ENCODE peak calls at places on chromosome 17, in six cellular contexts. T is G401, Y is anterior cingulate cortex, G is amygdala, D is ELF-1, P is MV-4-11. C is an unnamed sample.

GRCh38 chr17:16470302-16470701 is 21.7 kb downstream of the LRRC75A start:
- DNase-seq in Y (no peak), P (no peak), T (peak), D (no peak), G (no peak), C (no peak)

GRCh38 chr17:3843935-3844516 is 2.0 kb downstream of the NCBP3 start:
- DNase-seq in P (no peak), Y (no peak), D (peak), G (no peak), T (peak), C (no peak)

GRCh38 chr17:49525831-49526741 is 31.0 kb downstream of the NGFR start:
- DNase-seq in T (peak), P (no peak), G (no peak), Y (no peak), D (no peak), C (no peak)

GRCh38 chr17:57954421-57955182 is 610 bp downstream of the CUEDC1 start:
- DNase-seq in Y (no peak), D (peak), G (no peak), T (peak), P (no peak), C (no peak)

GRCh38 chr17:78806451-78806850 is 24.4 kb upstream of the CYTH1 start:
- DNase-seq in D (no peak), P (no peak), T (no peak), G (no peak), Y (no peak), C (no peak)

GRCh38 chr17:77304051-77304745 is 163.4 kb downstream of the SEC14L1 start:
- DNase-seq in P (no peak), D (no peak), Y (no peak), T (no peak), G (no peak), C (no peak)

GRCh38 chr17:42779942-42780815 is at the start of gene WNK4:
- DNase-seq in P (no peak), T (no peak), Y (no peak), D (peak), G (no peak), C (no peak)

GRCh38 chr17:82931696-82932060 is 91.9 kb upstream of the ZNF750 start:
- DNase-seq in T (peak), D (no peak), G (no peak), P (peak), Y (peak), C (no peak)

GRCh38 chr17:3744032-3744431 is 20.3 kb downstream of the HASPIN start:
- DNase-seq in T (no peak), Y (no peak), D (no peak), G (no peak), P (no peak), C (no peak)

GRCh38 chr17:49016775-49017463 is 19.7 kb downstream of the IGF2BP1 start:
- DNase-seq in P (no peak), G (no peak), T (no peak), Y (no peak), D (no peak), C (no peak)

GRCh38 chr17:5864910-5865657 is 205.1 kb upstream of the WSCD1 start:
- DNase-seq in T (no peak), P (no peak), G (no peak), D (no peak), Y (no peak), C (no peak)

GRCh38 chr17:290121-290521 is 62.5 kb downstream of the RPH3AL start:
- DNase-seq in Y (no peak), P (no peak), G (no peak), D (no peak), T (no peak), C (no peak)

GRCh38 chr17:74528491-74529199 is 2.6 kb downstream of the CD300LB start:
- DNase-seq in G (no peak), D (no peak), Y (no peak), T (no peak), P (peak), C (no peak)

GRCh38 chr17:38449364-38449763 is 21.1 kb downstream of the ARHGAP23 start:
- DNase-seq in T (no peak), Y (no peak), D (peak), G (no peak), P (no peak), C (no peak)